ENCODE peak calls at places on chromosomes 2 and 18, in four cellular contexts. A is mammary epithelial cell, T is dorsolateral prefrontal cortex, U is fibroblast of the aortic adventitia. D is an unnamed sample.

GRCh38 chr2:234550511-234551107 is 53.7 kb upstream of the ARL4C start:
- DNase-seq in A (peak), T (no peak), U (peak), D (no peak)

GRCh38 chr2:202378001-202378400 is 1.9 kb downstream of the BMPR2 start:
- DNase-seq in A (peak), T (no peak), U (peak), D (no peak)

GRCh38 chr2:135633582-135633981 is 102.3 kb downstream of the R3HDM1 start:
- DNase-seq in A (no peak), T (no peak), U (no peak), D (no peak)

GRCh38 chr2:393711-394696 is 106.1 kb upstream of the ALKAL2 start:
- DNase-seq in A (peak), T (no peak), U (no peak), D (peak)

GRCh38 chr2:6067806-6068205 is 375.6 kb downstream of the SOX11 start:
- DNase-seq in A (no peak), T (no peak), U (no peak), D (no peak)

GRCh38 chr18:23880931-23881330 is 133.6 kb upstream of the TTC39C start:
- DNase-seq in A (peak), T (no peak), U (no peak), D (no peak)

GRCh38 chr2:1641498-1641897 is 102.8 kb downstream of the PXDN start:
- DNase-seq in A (no peak), T (no peak), U (no peak), D (no peak)

GRCh38 chr2:144430722-144431163 is 89.2 kb downstream of the ZEB2 start:
- DNase-seq in A (no peak), T (no peak), U (peak), D (no peak)

GRCh38 chr2:239612133-239612532 is 211.3 kb upstream of the HDAC4 start:
- DNase-seq in A (no peak), T (no peak), U (no peak), D (no peak)

GRCh38 chr2:230382108-230382507 is 33.9 kb upstream of the SP100 start:
- DNase-seq in A (no peak), T (no peak), U (no peak), D (no peak)

GRCh38 chr2:53840580-53840979 is 19.2 kb downstream of the GPR75 start:
- DNase-seq in A (no peak), T (no peak), U (no peak), D (no peak)

GRCh38 chr2:186771850-186772463 is 77.0 kb downstream of the ZSWIM2 start:
- DNase-seq in A (peak), T (no peak), U (no peak), D (no peak)

GRCh38 chr2:158893057-158893456 is 75.4 kb upstream of the TANC1 start:
- DNase-seq in A (peak), T (no peak), U (peak), D (no peak)

GRCh38 chr2:128341621-128342020 is 23.0 kb upstream of the HS6ST1 start:
- DNase-seq in A (no peak), T (no peak), U (no peak), D (no peak)

GRCh38 chr2:224038049-224038829 is 847 bp downstream of the SERPINE2 start:
- DNase-seq in A (peak), T (no peak), U (no peak), D (no peak)

GRCh38 chr2:170024721-170025120 is 153.2 kb upstream of the MYO3B start:
- DNase-seq in A (no peak), T (no peak), U (no peak), D (no peak)

GRCh38 chr2:119704670-119705120 is 25.7 kb downstream of the TMEM177 start:
- DNase-seq in A (no peak), T (no peak), U (peak), D (no peak)

GRCh38 chr2:54975175-54975574 is 75.1 kb downstream of the RTN4 start:
- DNase-seq in A (no peak), T (no peak), U (no peak), D (no peak)

GRCh38 chr2:15092166-15092565 is 459.6 kb downstream of the LRATD1 start:
- DNase-seq in A (no peak), T (no peak), U (no peak), D (no peak)

GRCh38 chr2:9873337-9873736 is 30.1 kb downstream of the TAF1B start:
- DNase-seq in A (no peak), T (no peak), U (no peak), D (no peak)

GRCh38 chr2:55986700-55987440 is 63.3 kb upstream of the EFEMP1 start:
- DNase-seq in A (no peak), T (no peak), U (peak), D (no peak)

GRCh38 chr18:68623342-68623741 is 91.6 kb downstream of the TMX3 start:
- DNase-seq in A (peak), T (no peak), U (peak), D (peak)

GRCh38 chr2:69464575-69464974 is 27.3 kb upstream of the NFU1 start:
- DNase-seq in A (peak), T (no peak), U (peak), D (no peak)

GRCh38 chr2:43724728-43725526 is 48.7 kb upstream of the C1GALT1C1L start:
- DNase-seq in A (no peak), T (no peak), U (no peak), D (no peak)

GRCh38 chr18:51135795-51136194 is 61.7 kb downstream of the MEX3C start:
- DNase-seq in A (no peak), T (no peak), U (no peak), D (no peak)

GRCh38 chr2:203648273-203648672 is 58.2 kb upstream of the CD28 start:
- DNase-seq in A (no peak), T (no peak), U (peak), D (no peak)

GRCh38 chr2:127829845-127830246 is 18.9 kb upstream of the WDR33 start:
- DNase-seq in A (peak), T (no peak), U (no peak), D (no peak)

GRCh38 chr2:145530653-145531052 is 1010.7 kb upstream of the ZEB2 start:
- DNase-seq in A (peak), T (no peak), U (peak), D (no peak)

GRCh38 chr2:63643486-63643885 is 54.7 kb downstream of the MDH1 start:
- DNase-seq in A (peak), T (no peak), U (no peak), D (no peak)

GRCh38 chr2:96264656-96265348 is 995 bp downstream of the TMEM127 start:
- DNase-seq in A (no peak), T (no peak), U (peak), D (no peak)

GRCh38 chr18:58495634-58496033 is 133.3 kb downstream of the ALPK2 start:
- DNase-seq in A (no peak), T (no peak), U (no peak), D (no peak)

GRCh38 chr2:48738806-48739205 is 16.7 kb downstream of the LHCGR start:
- DNase-seq in A (peak), T (no peak), U (no peak), D (no peak)

GRCh38 chr2:236916181-236916580 is 169.5 kb upstream of the COPS8 start:
- DNase-seq in A (no peak), T (no peak), U (no peak), D (no peak)

GRCh38 chr18:2102022-2102421 is 469.3 kb downstream of the METTL4 start:
- DNase-seq in A (no peak), T (no peak), U (no peak), D (no peak)

GRCh38 chr2:83943265-83943664 is 515.8 kb downstream of the SUCLG1 start:
- DNase-seq in A (no peak), T (no peak), U (no peak), D (no peak)

GRCh38 chr2:29130295-29130694 is 15.1 kb downstream of the CLIP4 start:
- DNase-seq in A (peak), T (no peak), U (peak), D (no peak)

GRCh38 chr2:85924522-85924921 is 35.7 kb upstream of the ST3GAL5 start:
- DNase-seq in A (peak), T (no peak), U (peak), D (peak)

GRCh38 chr2:70983506-70984227 is 5.2 kb downstream of the ANKRD53 start:
- DNase-seq in A (no peak), T (peak), U (no peak), D (no peak)

GRCh38 chr2:20674974-20675679 is 8.2 kb downstream of the GDF7 start:
- DNase-seq in A (no peak), T (no peak), U (peak), D (no peak)